ENCODE peak calls at places on chromosomes 12 and 14, in nine cellular contexts. I is MCF 10A, L is HFF-Myc, V is psoas muscle, Z is hepatocyte, D is AG10803, P is IMR-90, K is cardiac fibroblast, H is bronchial epithelial cell. A is an unnamed sample.

GRCh38 chr14:96095581-96096476 is 56.7 kb downstream of the C14orf132 start:
- DNase-seq in I (peak; percentile 71), L (peak; percentile 55), V (peak; percentile 42), Z (peak; percentile 82), D (peak; percentile 83), P (peak; percentile 92), K (peak; percentile 84), H (peak; percentile 61), A (peak; percentile 26)

GRCh38 chr14:65228956-65229355 is 126.6 kb upstream of the MAX start:
- DNase-seq in I (no peak), L (no peak), V (no peak), Z (no peak), D (no peak), P (no peak), K (no peak), H (no peak), A (no peak)

GRCh38 chr12:83700858-83701257 is 1014.2 kb downstream of the TMTC2 start:
- DNase-seq in I (peak; percentile 16), L (peak; percentile 20), V (no peak), Z (no peak), D (peak; percentile 21), P (no peak), K (no peak), H (peak; percentile 73), A (peak; percentile 7)

GRCh38 chr12:2372735-2373134 is 319.9 kb downstream of the CACNA1C start:
- DNase-seq in I (no peak), L (no peak), V (peak; percentile 37), Z (no peak), D (peak; percentile 38), P (no peak), K (no peak), H (no peak), A (no peak)

GRCh38 chr12:94730846-94731245 is 80.5 kb upstream of the TMCC3 start:
- DNase-seq in I (no peak), L (no peak), V (no peak), Z (no peak), D (no peak), P (no peak), K (no peak), H (no peak), A (no peak)

GRCh38 chr14:23482814-23483128 is 13.3 kb downstream of the NGDN start:
- DNase-seq in I (no peak), L (no peak), V (no peak), Z (no peak), D (no peak), P (no peak), K (no peak), H (no peak), A (no peak)

GRCh38 chr14:90893028-90893427 is 76.8 kb upstream of the TTC7B start:
- DNase-seq in I (no peak), L (no peak), V (no peak), Z (no peak), D (no peak), P (no peak), K (no peak), H (no peak), A (no peak)

GRCh38 chr12:109779382-109779781 is 53.8 kb downstream of the TRPV4 start:
- DNase-seq in I (no peak), L (no peak), V (peak; percentile 1), Z (no peak), D (no peak), P (no peak), K (no peak), H (no peak), A (no peak)

GRCh38 chr12:15856097-15856982 is 25.8 kb upstream of the STRAP start:
- DNase-seq in I (peak; percentile 76), L (peak; percentile 58), V (no peak), Z (peak; percentile 68), D (peak; percentile 67), P (peak; percentile 76), K (peak; percentile 83), H (peak; percentile 71), A (peak; percentile 70)

GRCh38 chr14:64812412-64812811 is 67.3 kb downstream of the SPTB start:
- DNase-seq in I (peak; percentile 35), L (no peak), V (peak; percentile 52), Z (peak; percentile 81), D (no peak), P (no peak), K (no peak), H (peak; percentile 64), A (peak; percentile 74)

GRCh38 chr12:94163850-94164249 is 15.5 kb downstream of the PLXNC1 start:
- DNase-seq in I (no peak), L (no peak), V (no peak), Z (no peak), D (no peak), P (no peak), K (no peak), H (no peak), A (no peak)

GRCh38 chr14:52902971-52903385 is 47.9 kb downstream of the FERMT2 start:
- DNase-seq in I (peak; percentile 54), L (no peak), V (no peak), Z (no peak), D (no peak), P (peak; percentile 57), K (peak; percentile 61), H (peak; percentile 45), A (peak; percentile 22)

GRCh38 chr12:52232916-52233461 is at the start of gene KRT7:
- DNase-seq in I (peak; percentile 92), L (no peak), V (no peak), Z (peak; percentile 47), D (no peak), P (no peak), K (no peak), H (no peak), A (peak; percentile 92)

GRCh38 chr12:52230364-52231281 is 2.4 kb upstream of the KRT7 start:
- DNase-seq in I (peak; percentile 86), L (no peak), V (no peak), Z (no peak), D (peak; percentile 86), P (peak; percentile 68), K (peak; percentile 87), H (peak; percentile 83), A (peak; percentile 63)

GRCh38 chr12:52231305-52232232 is 1.5 kb upstream of the KRT7 start:
- DNase-seq in I (peak; percentile 88), L (no peak), V (no peak), Z (no peak), D (no peak), P (no peak), K (no peak), H (peak; percentile 40), A (peak; percentile 71)

GRCh38 chr12:52233462-52234141 is 559 bp downstream of the KRT7 start:
- DNase-seq in I (peak; percentile 32), L (no peak), V (no peak), Z (no peak), D (no peak), P (no peak), K (no peak), H (no peak), A (peak; percentile 15)

DNA sequence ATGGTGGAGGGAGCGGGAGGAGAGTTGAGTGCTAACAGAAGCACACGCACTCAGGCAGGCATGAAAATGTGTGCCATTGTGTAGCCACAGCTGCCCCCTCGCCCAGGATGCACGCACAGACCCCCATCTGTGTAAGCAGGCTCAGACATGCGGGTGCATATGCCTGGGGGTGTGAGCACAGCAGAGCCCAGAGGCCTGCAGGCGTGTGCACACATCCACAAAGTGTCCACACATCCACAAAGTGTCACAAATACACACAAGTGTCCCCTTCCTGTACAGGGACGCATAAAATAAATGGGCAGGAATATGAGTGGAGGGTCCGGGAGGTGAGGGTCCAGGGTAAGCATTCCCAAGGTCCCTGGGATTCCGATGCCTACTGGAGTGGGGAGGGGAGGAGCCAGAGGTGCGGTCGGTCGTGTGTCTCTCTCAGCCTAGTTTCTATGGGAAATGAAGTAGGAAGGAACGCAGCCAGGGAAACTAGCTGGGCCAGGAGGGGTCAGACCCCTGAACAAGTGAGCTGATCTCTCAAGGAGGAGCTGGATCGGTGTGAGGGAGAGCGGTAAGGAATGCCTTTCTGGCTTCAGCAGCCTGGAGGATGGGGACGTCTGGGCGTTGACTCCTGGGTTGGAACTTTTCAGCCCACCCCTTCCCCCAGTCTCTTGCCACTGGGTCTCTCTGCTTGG is 669 bp upstream of the KRT7 start:
- DNase-seq in I (peak; percentile 68), L (no peak), V (no peak), Z (no peak), D (peak; percentile 42), P (no peak), K (no peak), H (no peak), A (peak; percentile 20)
- TF ChIP-seq CTCF in I (no peak), L (no peak), V (no peak), Z (no peak), D (no peak), P (no peak), K (no peak), H (no peak), A (no peak)

GRCh38 chr12:586318-587071 is 76.8 kb downstream of the NINJ2 start:
- DNase-seq in I (no peak), L (no peak), V (no peak), Z (no peak), D (no peak), P (no peak), K (no peak), H (no peak), A (no peak)

GRCh38 chr12:585062-586061 is 77.9 kb downstream of the NINJ2 start:
- DNase-seq in I (no peak), L (no peak), V (no peak), Z (no peak), D (no peak), P (no peak), K (no peak), H (no peak), A (no peak)

GRCh38 chr12:587551-588322 is 75.5 kb downstream of the NINJ2 start:
- DNase-seq in I (no peak), L (no peak), V (no peak), Z (no peak), D (no peak), P (no peak), K (no peak), H (no peak), A (no peak)

GRCh38 chr12:588658-589057 is 74.6 kb downstream of the NINJ2 start:
- DNase-seq in I (no peak), L (no peak), V (no peak), Z (no peak), D (no peak), P (no peak), K (no peak), H (no peak), A (no peak)

GRCh38 chr12:587132-587531 is 76.1 kb downstream of the NINJ2 start:
- DNase-seq in I (no peak), L (no peak), V (no peak), Z (no peak), D (no peak), P (no peak), K (no peak), H (no peak), A (no peak)
- TF ChIP-seq CTCF in I (no peak), L (no peak), V (no peak), Z (no peak), D (no peak), P (no peak), K (no peak), H (no peak), A (no peak)

GRCh38 chr12:22670762-22671161 is 45.8 kb downstream of the ETNK1 start:
- DNase-seq in I (no peak), L (no peak), V (no peak), Z (no peak), D (peak; percentile 33), P (peak; percentile 12), K (peak; percentile 38), H (peak; percentile 14), A (no peak)
- TF ChIP-seq CTCF in I (peak; percentile 34), L (peak; percentile 6), V (no peak), Z (peak; percentile 45), D (peak; percentile 38), P (peak; percentile 40), K (peak; percentile 21), H (no peak), A (no peak)

GRCh38 chr12:131753757-131754156 is 42.9 kb downstream of the SFSWAP start:
- DNase-seq in I (no peak), L (no peak), V (no peak), Z (no peak), D (no peak), P (no peak), K (no peak), H (no peak), A (no peak)
- TF ChIP-seq CTCF in I (no peak), L (no peak), V (no peak), Z (no peak), D (no peak), P (no peak), K (no peak), H (no peak), A (no peak)

A was measured in Calu3.